ENCODE peak calls at places on chromosomes 11 and 22, in four cellular contexts. One of them, this sample, is unnamed. For H3K36me3, the result is how much of the 10 kb centered on the place peaks cover.

GRCh38 chr11:68017858-68018729 is 8.0 kb downstream of the ALDH3B1 start:
- DNase-seq in stomach: no peak
- DNase-seq in mucosa of descending colon: no peak
- DNase-seq in brain microvascular endothelial cell: no peak
- DNase-seq in this sample: no peak

GRCh38 chr22:21867528-21868266 is at the start of gene MAPK1:
- DNase-seq in brain microvascular endothelial cell: peak
- DNase-seq in stomach: peak
- DNase-seq in mucosa of descending colon: peak
- DNase-seq in this sample: peak

GRCh38 chr11:130554241-130555055 is 106.0 kb downstream of the ADAMTS15 start:
- DNase-seq in brain microvascular endothelial cell: no peak
- DNase-seq in stomach: peak
- DNase-seq in mucosa of descending colon: no peak
- DNase-seq in this sample: peak

GRCh38 chr11:3836903-3837302 is 3.9 kb downstream of the RHOG start:
- DNase-seq in mucosa of descending colon: peak
- DNase-seq in brain microvascular endothelial cell: no peak
- DNase-seq in stomach: peak
- DNase-seq in this sample: no peak

GRCh38 chr11:14374922-14375630 is 16.1 kb upstream of the RRAS2 start:
- DNase-seq in mucosa of descending colon: no peak
- DNase-seq in stomach: no peak
- DNase-seq in brain microvascular endothelial cell: no peak
- DNase-seq in this sample: no peak

GRCh38 chr11:16047073-16047472 is 309.3 kb downstream of the SOX6 start:
- DNase-seq in brain microvascular endothelial cell: no peak
- DNase-seq in stomach: no peak
- DNase-seq in mucosa of descending colon: no peak
- DNase-seq in this sample: no peak

GRCh38 chr11:83691387-83692088 is 405.4 kb upstream of the CCDC90B start:
- DNase-seq in stomach: peak
- DNase-seq in mucosa of descending colon: no peak
- DNase-seq in brain microvascular endothelial cell: peak
- DNase-seq in this sample: peak

GRCh38 chr22:37137903-37138665 is 11.6 kb downstream of the IL2RB start:
- DNase-seq in brain microvascular endothelial cell: no peak
- DNase-seq in stomach: no peak
- DNase-seq in mucosa of descending colon: no peak
- DNase-seq in this sample: no peak

GRCh38 chr22:39290724-39291161 is 28.7 kb downstream of the RPL3 start:
- DNase-seq in mucosa of descending colon: no peak
- DNase-seq in stomach: peak
- DNase-seq in brain microvascular endothelial cell: peak
- DNase-seq in this sample: peak

GRCh38 chr22:30943368-30943767 is 25.2 kb downstream of the MORC2 start:
- DNase-seq in stomach: no peak
- DNase-seq in brain microvascular endothelial cell: no peak
- DNase-seq in mucosa of descending colon: peak
- DNase-seq in this sample: no peak

GRCh38 chr11:126892781-126893180 is 107.8 kb downstream of the KIRREL3 start:
- DNase-seq in mucosa of descending colon: no peak
- DNase-seq in stomach: no peak
- DNase-seq in brain microvascular endothelial cell: no peak
- DNase-seq in this sample: no peak

GRCh38 chr22:31339148-31339832 is 6.9 kb downstream of the PATZ1 start:
- DNase-seq in mucosa of descending colon: no peak
- DNase-seq in brain microvascular endothelial cell: no peak
- DNase-seq in stomach: no peak
- DNase-seq in this sample: no peak

GRCh38 chr11:44068180-44068579 is 2.1 kb downstream of the ACCS start:
- DNase-seq in brain microvascular endothelial cell: no peak
- DNase-seq in stomach: no peak
- DNase-seq in mucosa of descending colon: no peak
- DNase-seq in this sample: no peak

GRCh38 chr22:41557401-41558240 is 3.2 kb upstream of the CSDC2 start:
- DNase-seq in brain microvascular endothelial cell: peak
- DNase-seq in mucosa of descending colon: peak
- DNase-seq in stomach: peak
- DNase-seq in this sample: peak

GRCh38 chr11:69636870-69637600 is 3.9 kb upstream of the CCND1 start:
- DNase-seq in mucosa of descending colon: peak
- DNase-seq in brain microvascular endothelial cell: no peak
- DNase-seq in stomach: no peak
- DNase-seq in this sample: no peak

GRCh38 chr11:61632096-61632495 is 48.1 kb upstream of the DAGLA start:
- DNase-seq in mucosa of descending colon: no peak
- DNase-seq in stomach: no peak
- DNase-seq in brain microvascular endothelial cell: no peak
- DNase-seq in this sample: no peak

GRCh38 chr11:61131586-61131985 is 29.3 kb downstream of the CD5 start:
- DNase-seq in mucosa of descending colon: no peak
- DNase-seq in brain microvascular endothelial cell: no peak
- DNase-seq in stomach: no peak
- DNase-seq in this sample: no peak

GRCh38 chr22:20807315-20807752 is 33.4 kb downstream of the SERPIND1 start:
- DNase-seq in mucosa of descending colon: no peak
- DNase-seq in stomach: no peak
- DNase-seq in brain microvascular endothelial cell: peak
- DNase-seq in this sample: peak
- H3K36me3 ChIP-seq in mucosa of descending colon: under half
- H3K36me3 ChIP-seq in stomach: half or more
- H3K36me3 ChIP-seq in brain microvascular endothelial cell: half or more
- H3K36me3 ChIP-seq in this sample: under half

DNA sequence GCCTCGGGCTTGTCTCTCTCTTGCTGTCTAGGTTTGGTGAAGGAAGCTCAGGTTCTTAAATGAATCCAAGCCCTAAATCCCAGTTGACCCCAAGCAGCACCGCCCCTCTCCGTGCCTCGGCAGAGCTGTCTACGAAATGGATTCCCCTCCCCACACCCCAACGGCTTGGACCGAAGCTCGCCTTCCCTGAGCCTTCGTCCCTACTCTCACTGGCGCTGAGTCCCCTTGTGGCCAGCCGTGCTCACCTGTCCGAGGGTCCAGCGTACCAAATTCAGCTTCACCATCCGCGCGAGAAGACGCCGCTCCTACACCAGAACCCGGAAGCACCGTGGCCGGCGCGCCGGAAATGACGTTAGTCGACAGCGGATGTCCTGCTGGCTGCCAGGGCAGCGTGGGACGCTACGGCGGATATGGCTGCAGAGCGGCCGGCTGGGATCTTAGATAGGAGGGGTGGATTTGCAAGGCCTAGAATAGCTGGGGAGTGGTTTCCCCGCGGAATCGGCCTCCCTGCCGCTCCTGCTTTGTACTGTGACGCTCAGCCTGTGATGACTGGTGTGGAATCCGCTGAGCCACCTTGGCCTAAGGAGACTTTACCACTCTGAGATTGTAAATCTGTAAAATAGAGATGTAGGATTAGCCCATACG is at the start of gene TFIP11:
- DNase-seq in mucosa of descending colon: peak
- DNase-seq in brain microvascular endothelial cell: peak
- DNase-seq in stomach: peak
- DNase-seq in this sample: peak
- TF ChIP-seq CTCF in mucosa of descending colon: no peak
- TF ChIP-seq CTCF in brain microvascular endothelial cell: peak
- TF ChIP-seq CTCF in stomach: no peak
- TF ChIP-seq CTCF in this sample: no peak

DNA sequence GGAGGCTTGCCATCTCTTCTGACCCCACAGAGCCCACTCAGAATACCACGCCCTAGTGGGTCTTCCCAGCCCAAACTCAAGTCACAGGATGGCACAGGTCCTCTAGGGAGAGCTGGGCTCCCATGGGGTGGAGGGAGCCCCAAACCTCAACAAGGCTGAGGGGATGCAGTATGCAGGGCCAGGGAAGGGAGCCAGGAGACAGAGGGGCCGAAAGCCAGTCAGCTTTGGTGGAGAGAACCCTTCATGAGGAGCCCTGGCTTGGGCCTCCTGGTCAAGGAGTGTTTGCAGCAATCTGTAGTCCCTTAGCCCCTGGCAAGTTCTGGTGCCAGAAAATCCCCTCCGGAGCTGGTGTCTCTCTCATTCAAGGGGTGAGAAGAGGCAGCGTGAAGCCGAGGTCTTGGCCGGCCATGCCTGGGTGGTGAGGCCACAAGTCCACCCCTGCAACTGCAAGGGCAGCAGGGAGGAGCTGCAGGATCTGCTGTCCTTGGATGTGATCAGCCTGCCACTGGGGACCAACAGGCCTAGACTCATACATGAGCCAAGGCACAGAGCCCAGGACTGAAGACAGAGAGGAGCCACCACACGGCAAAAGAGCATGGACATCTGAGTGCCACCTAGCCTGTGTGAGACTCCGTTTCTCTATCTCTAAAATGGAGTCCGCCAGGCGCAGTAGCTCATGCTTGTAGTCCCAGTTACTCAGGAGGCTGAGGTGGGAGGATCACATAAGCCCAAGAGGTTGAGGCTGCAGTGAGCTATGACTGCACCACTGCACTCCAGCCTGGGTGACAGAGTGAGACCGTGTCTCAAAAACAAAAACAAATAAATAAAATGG is 24.1 kb downstream of the NEAT1 start:
- DNase-seq in brain microvascular endothelial cell: peak
- DNase-seq in mucosa of descending colon: no peak
- DNase-seq in stomach: peak
- DNase-seq in this sample: peak
- H3K36me3 ChIP-seq in brain microvascular endothelial cell: under half
- H3K36me3 ChIP-seq in mucosa of descending colon: under half
- H3K36me3 ChIP-seq in stomach: half or more
- H3K36me3 ChIP-seq in this sample: under half

GRCh38 chr11:128757235-128757711 is 63.4 kb downstream of the FLI1 start:
- DNase-seq in mucosa of descending colon: no peak
- DNase-seq in brain microvascular endothelial cell: peak
- DNase-seq in stomach: no peak
- DNase-seq in this sample: peak
- TF ChIP-seq CTCF in mucosa of descending colon: no peak
- TF ChIP-seq CTCF in brain microvascular endothelial cell: peak
- TF ChIP-seq CTCF in stomach: no peak
- TF ChIP-seq CTCF in this sample: peak

GRCh38 chr11:64727131-64727530 is 4.1 kb upstream of the NRXN2 start:
- DNase-seq in brain microvascular endothelial cell: no peak
- DNase-seq in mucosa of descending colon: no peak
- DNase-seq in stomach: no peak
- DNase-seq in this sample: no peak
- H3K36me3 ChIP-seq in brain microvascular endothelial cell: under half
- H3K36me3 ChIP-seq in mucosa of descending colon: under half
- H3K36me3 ChIP-seq in stomach: under half
- H3K36me3 ChIP-seq in this sample: under half

GRCh38 chr11:122214080-122214479 is 98.1 kb upstream of the BLID start:
- DNase-seq in mucosa of descending colon: no peak
- DNase-seq in stomach: no peak
- DNase-seq in brain microvascular endothelial cell: no peak
- DNase-seq in this sample: no peak
- TF ChIP-seq CTCF in mucosa of descending colon: no peak
- TF ChIP-seq CTCF in stomach: no peak
- TF ChIP-seq CTCF in brain microvascular endothelial cell: no peak
- TF ChIP-seq CTCF in this sample: no peak